ENCODE peak calls at places on chromosomes 2 and 18, in nine cellular contexts. One of them, this sample, is unnamed.

GRCh38 chr2:181937473-181937872 is 45.9 kb downstream of the ITPRID2 start:
- DNase-seq in endothelial cell of umbilical vein: no peak
- DNase-seq in pancreas: no peak
- DNase-seq in ovary: no peak
- DNase-seq in CD4-positive, CD25-positive, alpha-beta regulatory T cell: no peak
- DNase-seq in left lung: peak
- DNase-seq in epithelial cell of prostate: no peak
- DNase-seq in stomach: no peak
- DNase-seq in hepatocyte: no peak
- DNase-seq in this sample: no peak

GRCh38 chr2:167293172-167293781 is 405.0 kb downstream of the XIRP2 start:
- DNase-seq in endothelial cell of umbilical vein: peak
- DNase-seq in pancreas: peak
- DNase-seq in ovary: no peak
- DNase-seq in CD4-positive, CD25-positive, alpha-beta regulatory T cell: no peak
- DNase-seq in left lung: no peak
- DNase-seq in epithelial cell of prostate: no peak
- DNase-seq in stomach: no peak
- DNase-seq in hepatocyte: peak
- DNase-seq in this sample: no peak

GRCh38 chr2:85852979-85853498 is 35.8 kb downstream of the ST3GAL5 start:
- DNase-seq in endothelial cell of umbilical vein: no peak
- DNase-seq in pancreas: peak
- DNase-seq in ovary: no peak
- DNase-seq in CD4-positive, CD25-positive, alpha-beta regulatory T cell: peak
- DNase-seq in left lung: peak
- DNase-seq in epithelial cell of prostate: no peak
- DNase-seq in stomach: peak
- DNase-seq in hepatocyte: no peak
- DNase-seq in this sample: no peak

GRCh38 chr2:71609029-71609428 is 155.7 kb downstream of the DYSF start:
- DNase-seq in endothelial cell of umbilical vein: peak
- DNase-seq in pancreas: peak
- DNase-seq in ovary: no peak
- DNase-seq in CD4-positive, CD25-positive, alpha-beta regulatory T cell: no peak
- DNase-seq in left lung: peak
- DNase-seq in epithelial cell of prostate: no peak
- DNase-seq in stomach: no peak
- DNase-seq in hepatocyte: no peak
- DNase-seq in this sample: peak

GRCh38 chr18:22171839-22172582 is 2.6 kb downstream of the GATA6 start:
- DNase-seq in endothelial cell of umbilical vein: no peak
- DNase-seq in pancreas: no peak
- DNase-seq in ovary: peak
- DNase-seq in CD4-positive, CD25-positive, alpha-beta regulatory T cell: no peak
- DNase-seq in left lung: no peak
- DNase-seq in epithelial cell of prostate: no peak
- DNase-seq in stomach: no peak
- DNase-seq in hepatocyte: no peak
- DNase-seq in this sample: no peak

GRCh38 chr2:163637876-163638275 is 97.9 kb downstream of the FIGN start:
- DNase-seq in endothelial cell of umbilical vein: no peak
- DNase-seq in pancreas: no peak
- DNase-seq in ovary: no peak
- DNase-seq in CD4-positive, CD25-positive, alpha-beta regulatory T cell: no peak
- DNase-seq in left lung: no peak
- DNase-seq in epithelial cell of prostate: no peak
- DNase-seq in stomach: no peak
- DNase-seq in hepatocyte: no peak
- DNase-seq in this sample: no peak

GRCh38 chr2:200137691-200138090 is 168.8 kb upstream of the SPATS2L start:
- DNase-seq in endothelial cell of umbilical vein: no peak
- DNase-seq in pancreas: no peak
- DNase-seq in ovary: no peak
- DNase-seq in CD4-positive, CD25-positive, alpha-beta regulatory T cell: no peak
- DNase-seq in left lung: no peak
- DNase-seq in epithelial cell of prostate: no peak
- DNase-seq in stomach: no peak
- DNase-seq in hepatocyte: no peak
- DNase-seq in this sample: no peak

GRCh38 chr18:56563568-56563967 is 74.8 kb downstream of the TXNL1 start:
- DNase-seq in endothelial cell of umbilical vein: no peak
- DNase-seq in pancreas: no peak
- DNase-seq in ovary: no peak
- DNase-seq in CD4-positive, CD25-positive, alpha-beta regulatory T cell: no peak
- DNase-seq in left lung: no peak
- DNase-seq in epithelial cell of prostate: no peak
- DNase-seq in stomach: no peak
- DNase-seq in hepatocyte: no peak
- DNase-seq in this sample: no peak

GRCh38 chr2:171159326-171160118 is 1.2 kb downstream of the TLK1 start:
- DNase-seq in endothelial cell of umbilical vein: peak
- DNase-seq in pancreas: peak
- DNase-seq in ovary: peak
- DNase-seq in CD4-positive, CD25-positive, alpha-beta regulatory T cell: peak
- DNase-seq in left lung: peak
- DNase-seq in epithelial cell of prostate: no peak
- DNase-seq in stomach: peak
- DNase-seq in hepatocyte: peak
- DNase-seq in this sample: peak

GRCh38 chr2:182548031-182548950 is 121.5 kb upstream of the PDE1A start:
- DNase-seq in endothelial cell of umbilical vein: peak
- DNase-seq in pancreas: no peak
- DNase-seq in ovary: no peak
- DNase-seq in CD4-positive, CD25-positive, alpha-beta regulatory T cell: no peak
- DNase-seq in left lung: no peak
- DNase-seq in epithelial cell of prostate: no peak
- DNase-seq in stomach: no peak
- DNase-seq in hepatocyte: no peak
- DNase-seq in this sample: no peak

GRCh38 chr2:186575302-186575701 is 14.6 kb upstream of the ITGAV start:
- DNase-seq in endothelial cell of umbilical vein: peak
- DNase-seq in pancreas: peak
- DNase-seq in ovary: no peak
- DNase-seq in CD4-positive, CD25-positive, alpha-beta regulatory T cell: no peak
- DNase-seq in left lung: peak
- DNase-seq in epithelial cell of prostate: peak
- DNase-seq in stomach: no peak
- DNase-seq in hepatocyte: peak
- DNase-seq in this sample: peak

GRCh38 chr2:11187083-11187619 is 31.9 kb downstream of the SLC66A3 start:
- DNase-seq in endothelial cell of umbilical vein: peak
- DNase-seq in pancreas: no peak
- DNase-seq in ovary: no peak
- DNase-seq in CD4-positive, CD25-positive, alpha-beta regulatory T cell: no peak
- DNase-seq in left lung: no peak
- DNase-seq in epithelial cell of prostate: no peak
- DNase-seq in stomach: no peak
- DNase-seq in hepatocyte: no peak
- DNase-seq in this sample: no peak

GRCh38 chr2:86453838-86454237 is 12.7 kb downstream of the KDM3A start:
- DNase-seq in endothelial cell of umbilical vein: peak
- DNase-seq in pancreas: peak
- DNase-seq in ovary: peak
- DNase-seq in CD4-positive, CD25-positive, alpha-beta regulatory T cell: no peak
- DNase-seq in left lung: no peak
- DNase-seq in epithelial cell of prostate: peak
- DNase-seq in stomach: peak
- DNase-seq in hepatocyte: no peak
- DNase-seq in this sample: no peak

GRCh38 chr18:77132369-77133050 is at the start of gene MBP:
- DNase-seq in endothelial cell of umbilical vein: no peak
- DNase-seq in pancreas: peak
- DNase-seq in ovary: peak
- DNase-seq in CD4-positive, CD25-positive, alpha-beta regulatory T cell: peak
- DNase-seq in left lung: peak
- DNase-seq in epithelial cell of prostate: no peak
- DNase-seq in stomach: peak
- DNase-seq in hepatocyte: peak
- DNase-seq in this sample: peak

GRCh38 chr18:77133051-77133919 is 702 bp upstream of the MBP start:
- DNase-seq in endothelial cell of umbilical vein: no peak
- DNase-seq in pancreas: peak
- DNase-seq in ovary: peak
- DNase-seq in CD4-positive, CD25-positive, alpha-beta regulatory T cell: no peak
- DNase-seq in left lung: peak
- DNase-seq in epithelial cell of prostate: no peak
- DNase-seq in stomach: peak
- DNase-seq in hepatocyte: peak
- DNase-seq in this sample: no peak

GRCh38 chr18:77135339-77136075 is 2.9 kb upstream of the MBP start:
- DNase-seq in endothelial cell of umbilical vein: no peak
- DNase-seq in pancreas: no peak
- DNase-seq in ovary: no peak
- DNase-seq in CD4-positive, CD25-positive, alpha-beta regulatory T cell: no peak
- DNase-seq in left lung: peak
- DNase-seq in epithelial cell of prostate: no peak
- DNase-seq in stomach: no peak
- DNase-seq in hepatocyte: no peak
- DNase-seq in this sample: no peak

GRCh38 chr18:77134611-77135010 is 2.0 kb upstream of the MBP start:
- DNase-seq in endothelial cell of umbilical vein: no peak
- DNase-seq in pancreas: no peak
- DNase-seq in ovary: no peak
- DNase-seq in CD4-positive, CD25-positive, alpha-beta regulatory T cell: no peak
- DNase-seq in left lung: no peak
- DNase-seq in epithelial cell of prostate: no peak
- DNase-seq in stomach: no peak
- DNase-seq in hepatocyte: no peak
- DNase-seq in this sample: no peak

DNA sequence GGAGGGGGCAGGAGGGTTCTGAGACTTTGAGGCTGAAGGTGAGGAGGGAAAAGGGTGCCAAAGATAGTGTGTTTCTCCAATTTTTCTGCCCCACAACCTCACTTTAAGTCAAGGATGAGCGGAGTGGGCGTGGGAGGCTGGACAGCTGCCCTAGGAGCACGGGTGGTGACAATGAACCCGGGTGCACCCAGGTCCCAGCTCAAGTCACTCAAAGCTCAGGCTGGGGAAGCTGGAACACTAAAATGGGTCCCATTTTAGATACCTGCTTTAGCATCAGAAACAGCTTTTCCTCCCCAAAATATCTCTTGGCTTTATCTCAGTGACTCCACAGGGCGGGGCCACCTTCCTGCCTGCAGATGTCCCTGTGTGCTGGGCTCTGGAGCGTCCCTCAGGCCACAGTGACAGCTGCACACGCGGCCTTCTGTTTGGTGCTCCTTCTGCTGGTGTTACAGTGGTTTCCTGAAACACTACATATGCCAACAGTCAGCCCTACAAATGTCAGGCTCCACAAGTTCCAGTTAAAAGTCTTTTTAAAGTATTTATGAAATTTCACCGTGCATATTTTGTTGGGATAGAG is 1.4 kb upstream of the MBP start:
- DNase-seq in endothelial cell of umbilical vein: no peak
- DNase-seq in pancreas: no peak
- DNase-seq in ovary: no peak
- DNase-seq in CD4-positive, CD25-positive, alpha-beta regulatory T cell: no peak
- DNase-seq in left lung: peak
- DNase-seq in epithelial cell of prostate: no peak
- DNase-seq in stomach: no peak
- DNase-seq in hepatocyte: no peak
- DNase-seq in this sample: no peak
- H3K27ac ChIP-seq in endothelial cell of umbilical vein: no peak
- H3K27ac ChIP-seq in pancreas: no peak
- H3K27ac ChIP-seq in ovary: no peak
- H3K27ac ChIP-seq in CD4-positive, CD25-positive, alpha-beta regulatory T cell: peak
- H3K27ac ChIP-seq in left lung: no peak
- H3K27ac ChIP-seq in epithelial cell of prostate: no peak
- H3K27ac ChIP-seq in stomach: peak
- H3K27ac ChIP-seq in hepatocyte: no peak
- H3K27ac ChIP-seq in this sample: no peak

GRCh38 chr2:2981000-2981399 is 396.6 kb downstream of the EIPR1 start:
- DNase-seq in endothelial cell of umbilical vein: no peak
- DNase-seq in pancreas: no peak
- DNase-seq in ovary: no peak
- DNase-seq in CD4-positive, CD25-positive, alpha-beta regulatory T cell: no peak
- DNase-seq in left lung: no peak
- DNase-seq in epithelial cell of prostate: no peak
- DNase-seq in stomach: no peak
- DNase-seq in hepatocyte: no peak
- DNase-seq in this sample: no peak
- H3K27ac ChIP-seq in endothelial cell of umbilical vein: no peak
- H3K27ac ChIP-seq in pancreas: no peak
- H3K27ac ChIP-seq in ovary: no peak
- H3K27ac ChIP-seq in CD4-positive, CD25-positive, alpha-beta regulatory T cell: no peak
- H3K27ac ChIP-seq in left lung: no peak
- H3K27ac ChIP-seq in epithelial cell of prostate: no peak
- H3K27ac ChIP-seq in stomach: no peak
- H3K27ac ChIP-seq in hepatocyte: no peak
- H3K27ac ChIP-seq in this sample: no peak

GRCh38 chr2:195612515-195613495 is 44.2 kb upstream of the SLC39A10 start:
- DNase-seq in endothelial cell of umbilical vein: peak
- DNase-seq in pancreas: peak
- DNase-seq in ovary: no peak
- DNase-seq in CD4-positive, CD25-positive, alpha-beta regulatory T cell: no peak
- DNase-seq in left lung: no peak
- DNase-seq in epithelial cell of prostate: peak
- DNase-seq in stomach: no peak
- DNase-seq in hepatocyte: peak
- DNase-seq in this sample: no peak
- H3K27ac ChIP-seq in endothelial cell of umbilical vein: peak
- H3K27ac ChIP-seq in pancreas: peak
- H3K27ac ChIP-seq in ovary: no peak
- H3K27ac ChIP-seq in CD4-positive, CD25-positive, alpha-beta regulatory T cell: no peak
- H3K27ac ChIP-seq in left lung: peak
- H3K27ac ChIP-seq in epithelial cell of prostate: peak
- H3K27ac ChIP-seq in stomach: no peak
- H3K27ac ChIP-seq in hepatocyte: peak
- H3K27ac ChIP-seq in this sample: peak

GRCh38 chr2:169362346-169363026 is at the start of gene LRP2:
- DNase-seq in endothelial cell of umbilical vein: peak
- DNase-seq in pancreas: no peak
- DNase-seq in ovary: no peak
- DNase-seq in CD4-positive, CD25-positive, alpha-beta regulatory T cell: peak
- DNase-seq in left lung: peak
- DNase-seq in epithelial cell of prostate: no peak
- DNase-seq in stomach: no peak
- DNase-seq in hepatocyte: peak
- DNase-seq in this sample: no peak

GRCh38 chr2:169363027-169363569 is 764 bp upstream of the LRP2 start:
- DNase-seq in endothelial cell of umbilical vein: peak
- DNase-seq in pancreas: no peak
- DNase-seq in ovary: no peak
- DNase-seq in CD4-positive, CD25-positive, alpha-beta regulatory T cell: no peak
- DNase-seq in left lung: no peak
- DNase-seq in epithelial cell of prostate: no peak
- DNase-seq in stomach: no peak
- DNase-seq in hepatocyte: no peak
- DNase-seq in this sample: no peak

GRCh38 chr2:169363570-169364150 is 1.3 kb upstream of the LRP2 start:
- DNase-seq in endothelial cell of umbilical vein: peak
- DNase-seq in pancreas: peak
- DNase-seq in ovary: peak
- DNase-seq in CD4-positive, CD25-positive, alpha-beta regulatory T cell: peak
- DNase-seq in left lung: peak
- DNase-seq in epithelial cell of prostate: no peak
- DNase-seq in stomach: no peak
- DNase-seq in hepatocyte: peak
- DNase-seq in this sample: no peak

GRCh38 chr2:169361706-169362345 is 508 bp downstream of the LRP2 start:
- DNase-seq in endothelial cell of umbilical vein: peak
- DNase-seq in pancreas: peak
- DNase-seq in ovary: no peak
- DNase-seq in CD4-positive, CD25-positive, alpha-beta regulatory T cell: no peak
- DNase-seq in left lung: peak
- DNase-seq in epithelial cell of prostate: no peak
- DNase-seq in stomach: no peak
- DNase-seq in hepatocyte: peak
- DNase-seq in this sample: no peak

GRCh38 chr2:169360984-169361705 is 1.2 kb downstream of the LRP2 start:
- DNase-seq in endothelial cell of umbilical vein: no peak
- DNase-seq in pancreas: no peak
- DNase-seq in ovary: no peak
- DNase-seq in CD4-positive, CD25-positive, alpha-beta regulatory T cell: no peak
- DNase-seq in left lung: no peak
- DNase-seq in epithelial cell of prostate: no peak
- DNase-seq in stomach: no peak
- DNase-seq in hepatocyte: peak
- DNase-seq in this sample: no peak
- H3K27ac ChIP-seq in endothelial cell of umbilical vein: no peak
- H3K27ac ChIP-seq in pancreas: no peak
- H3K27ac ChIP-seq in ovary: no peak
- H3K27ac ChIP-seq in CD4-positive, CD25-positive, alpha-beta regulatory T cell: no peak
- H3K27ac ChIP-seq in left lung: no peak
- H3K27ac ChIP-seq in epithelial cell of prostate: no peak
- H3K27ac ChIP-seq in stomach: no peak
- H3K27ac ChIP-seq in hepatocyte: no peak
- H3K27ac ChIP-seq in this sample: no peak